ENCODE peak calls at places on chromosome 7, in nine cellular contexts. A, X, I, H, Z, K, U, N and F are unnamed samples.

GRCh38 chr7:1253591-1254207 is 21.0 kb downstream of the UNCX start:
- DNase-seq in Z (no peak), A (no peak), I (no peak), H (no peak), U (no peak), K (no peak), X (no peak), N (no peak), F (no peak)

GRCh38 chr7:17274551-17275245 is 23.8 kb upstream of the AHR start:
- DNase-seq in X (peak), H (peak), A (no peak), I (peak), K (no peak), U (peak), N (no peak), Z (no peak), F (no peak)

GRCh38 chr7:74452748-74453320 is 872 bp upstream of the GTF2IRD1 start:
- DNase-seq in U (no peak), A (peak), H (peak), I (no peak), K (no peak), Z (no peak), X (peak), N (peak), F (peak)

GRCh38 chr7:121038717-121039509 is 50.4 kb downstream of the CPED1 start:
- DNase-seq in X (no peak), I (no peak), N (no peak), H (no peak), A (no peak), K (no peak), U (no peak), Z (no peak), F (no peak)

GRCh38 chr7:25358831-25359350 is 130.6 kb upstream of the NPVF start:
- DNase-seq in K (no peak), H (no peak), U (no peak), A (no peak), X (no peak), N (no peak), I (no peak), Z (no peak), F (peak)

GRCh38 chr7:45064047-45064725 is 24.6 kb downstream of the NACAD start:
- DNase-seq in N (peak), I (no peak), X (no peak), U (no peak), K (no peak), A (no peak), Z (no peak), H (no peak), F (no peak)

GRCh38 chr7:111872837-111873646 is 310.8 kb upstream of the IMMP2L start:
- DNase-seq in A (no peak), H (no peak), Z (no peak), K (no peak), X (no peak), I (no peak), U (no peak), N (no peak), F (no peak)

GRCh38 chr7:105805619-105806018 is 70.8 kb downstream of the ATXN7L1 start:
- DNase-seq in X (no peak), K (no peak), Z (no peak), N (no peak), U (no peak), I (peak), H (no peak), A (no peak), F (no peak)

GRCh38 chr7:100369105-100369504 is 4.2 kb upstream of the PILRA start:
- DNase-seq in H (no peak), N (no peak), K (no peak), U (no peak), I (no peak), A (no peak), X (no peak), Z (peak), F (no peak)

GRCh38 chr7:48337012-48337621 is 165.9 kb downstream of the ABCA13 start:
- DNase-seq in I (peak), Z (no peak), K (peak), N (no peak), A (peak), U (no peak), H (peak), X (peak), F (peak)

GRCh38 chr7:130189281-130189782 is 15.9 kb downstream of the TMEM209 start:
- DNase-seq in H (no peak), N (no peak), X (peak), Z (no peak), K (no peak), U (no peak), I (peak), A (peak), F (no peak)

GRCh38 chr7:26912933-26913536 is 48.6 kb upstream of the SKAP2 start:
- DNase-seq in I (no peak), N (no peak), A (no peak), K (no peak), U (no peak), X (no peak), H (no peak), Z (no peak), F (no peak)

GRCh38 chr7:37208528-37208927 is 240.1 kb downstream of the ELMO1 start:
- DNase-seq in U (no peak), X (peak), Z (peak), K (peak), I (peak), A (peak), H (no peak), N (no peak), F (peak)